ENCODE peak calls at places on chromosome 2, in nine cellular contexts. H, U, S, N, D, C, Y, T and B are unnamed samples.
A peak's percentile ranks its signal among the peaks of the same experiment; 100 is the strongest.

GRCh38 chr2:218871345-218872302 is 9.0 kb upstream of the WNT10A start:
- DNase-seq in H (no peak), U (no peak), S (no peak), N (no peak), D (no peak), C (no peak), Y (no peak), T (no peak), B (no peak)

GRCh38 chr2:163800889-163801498 is 65.2 kb upstream of the FIGN start:
- DNase-seq in H (peak; percentile 3), U (no peak), S (no peak), N (peak; percentile 5), D (peak; percentile 49), C (peak; percentile 58), Y (no peak), T (no peak), B (no peak)

GRCh38 chr2:111161971-111162370 is 41.3 kb downstream of the BCL2L11 start:
- DNase-seq in H (no peak), U (no peak), S (peak; percentile 63), N (no peak), D (no peak), C (no peak), Y (no peak), T (peak; percentile 90), B (no peak)

GRCh38 chr2:107597507-107597906 is 229.2 kb upstream of the RGPD4 start:
- DNase-seq in H (no peak), U (no peak), S (no peak), N (no peak), D (no peak), C (no peak), Y (no peak), T (no peak), B (no peak)

GRCh38 chr2:196431076-196431475 is 208.4 kb upstream of the CCDC150 start:
- DNase-seq in H (no peak), U (no peak), S (no peak), N (no peak), D (no peak), C (no peak), Y (no peak), T (no peak), B (no peak)

GRCh38 chr2:94872088-94872618 is 923 bp downstream of the TEKT4 start:
- DNase-seq in H (no peak), U (no peak), S (no peak), N (no peak), D (peak; percentile 30), C (no peak), Y (no peak), T (no peak), B (no peak)

GRCh38 chr2:68767996-68768395 is 33.4 kb downstream of the ARHGAP25 start:
- DNase-seq in H (no peak), U (no peak), S (no peak), N (no peak), D (no peak), C (no peak), Y (no peak), T (no peak), B (no peak)

GRCh38 chr2:149573760-149574159 is 13.8 kb downstream of the MMADHC start:
- DNase-seq in H (peak; percentile 8), U (no peak), S (no peak), N (peak; percentile 7), D (no peak), C (no peak), Y (no peak), T (no peak), B (no peak)

GRCh38 chr2:206876176-206876575 is 63.1 kb upstream of the CPO start:
- DNase-seq in H (no peak), U (no peak), S (no peak), N (no peak), D (peak; percentile 59), C (no peak), Y (no peak), T (no peak), B (no peak)

GRCh38 chr2:196441527-196441926 is 198.0 kb upstream of the CCDC150 start:
- DNase-seq in H (no peak), U (no peak), S (no peak), N (no peak), D (no peak), C (no peak), Y (no peak), T (no peak), B (no peak)

GRCh38 chr2:105576050-105576439 is 168.7 kb upstream of the NCK2 start:
- DNase-seq in H (no peak), U (no peak), S (no peak), N (no peak), D (no peak), C (no peak), Y (no peak), T (no peak), B (no peak)

GRCh38 chr2:121285077-121285449 is at the start of gene TFCP2L1:
- DNase-seq in H (peak; percentile 72), U (no peak), S (no peak), N (no peak), D (peak; percentile 41), C (peak; percentile 41), Y (no peak), T (no peak), B (no peak)

GRCh38 chr2:121104721-121105141 is 180.3 kb downstream of the TFCP2L1 start:
- DNase-seq in H (no peak), U (peak; percentile 21), S (no peak), N (no peak), D (peak; percentile 24), C (no peak), Y (no peak), T (no peak), B (no peak)

GRCh38 chr2:226308981-226309380 is 490.6 kb downstream of the IRS1 start:
- DNase-seq in H (no peak), U (peak; percentile 56), S (no peak), N (peak; percentile 42), D (no peak), C (no peak), Y (no peak), T (no peak), B (no peak)

GRCh38 chr2:219250044-219250781 is 2.8 kb upstream of the TUBA4B start:
- DNase-seq in H (no peak), U (no peak), S (no peak), N (no peak), D (no peak), C (no peak), Y (no peak), T (no peak), B (peak; percentile 58)

GRCh38 chr2:18156002-18156401 is 277.5 kb downstream of the KCNS3 start:
- DNase-seq in H (no peak), U (no peak), S (no peak), N (no peak), D (no peak), C (no peak), Y (no peak), T (no peak), B (no peak)

GRCh38 chr2:113757059-113757657 is 716 bp upstream of the SLC35F5 start:
- DNase-seq in H (no peak), U (no peak), S (no peak), N (no peak), D (no peak), C (peak; percentile 9), Y (no peak), T (no peak), B (no peak)

GRCh38 chr2:45275235-45275805 is 266.1 kb upstream of the SIX2 start:
- DNase-seq in H (peak; percentile 43), U (peak; percentile 78), S (no peak), N (peak; percentile 43), D (no peak), C (peak; percentile 65), Y (no peak), T (no peak), B (no peak)

GRCh38 chr2:62149708-62150107 is 46.2 kb upstream of the B3GNT2 start:
- DNase-seq in H (no peak), U (peak; percentile 84), S (no peak), N (peak; percentile 44), D (no peak), C (peak; percentile 51), Y (no peak), T (no peak), B (no peak)

GRCh38 chr2:226869371-226869770 is 33.5 kb downstream of the RHBDD1 start:
- DNase-seq in H (no peak), U (peak; percentile 36), S (no peak), N (no peak), D (no peak), C (no peak), Y (no peak), T (no peak), B (no peak)

GRCh38 chr2:191481305-191482075 is 196.4 kb upstream of the NABP1 start:
- DNase-seq in H (no peak), U (peak; percentile 21), S (no peak), N (no peak), D (no peak), C (no peak), Y (no peak), T (no peak), B (no peak)

GRCh38 chr2:182946949-182947348 is 80.5 kb upstream of the FRZB start:
- DNase-seq in H (peak; percentile 28), U (peak; percentile 52), S (no peak), N (peak; percentile 2), D (no peak), C (peak; percentile 15), Y (no peak), T (no peak), B (no peak)

GRCh38 chr2:182649316-182649715 is 66.7 kb upstream of the DNAJC10 start:
- DNase-seq in H (no peak), U (peak; percentile 44), S (peak; percentile 22), N (peak; percentile 21), D (peak; percentile 18), C (no peak), Y (no peak), T (no peak), B (peak; percentile 15)

GRCh38 chr2:208948073-208948472 is 475.8 kb upstream of the MAP2 start:
- DNase-seq in H (no peak), U (no peak), S (no peak), N (no peak), D (no peak), C (no peak), Y (no peak), T (no peak), B (no peak)

GRCh38 chr2:175003875-175004729 is 1.1 kb downstream of the CHN1 start:
- DNase-seq in H (peak; percentile 11), U (no peak), S (peak; percentile 28), N (no peak), D (peak; percentile 69), C (peak; percentile 28), Y (no peak), T (no peak), B (no peak)

GRCh38 chr2:136376211-136376610 is 258.3 kb upstream of the CXCR4 start:
- DNase-seq in H (no peak), U (no peak), S (no peak), N (no peak), D (no peak), C (no peak), Y (no peak), T (no peak), B (no peak)

GRCh38 chr2:177270531-177270930 is 6.0 kb upstream of the NFE2L2 start:
- DNase-seq in H (no peak), U (no peak), S (no peak), N (no peak), D (no peak), C (no peak), Y (no peak), T (no peak), B (no peak)

GRCh38 chr2:177154809-177155208 is 57.8 kb upstream of the HNRNPA3 start:
- DNase-seq in H (no peak), U (no peak), S (no peak), N (no peak), D (no peak), C (no peak), Y (no peak), T (no peak), B (no peak)

GRCh38 chr2:146388757-146389156 is 1456.1 kb upstream of the ACVR2A start:
- DNase-seq in H (no peak), U (peak; percentile 10), S (no peak), N (no peak), D (no peak), C (no peak), Y (no peak), T (no peak), B (no peak)